ENCODE peak calls at places on chromosomes 16 and 17, in ten cellular contexts. K is GM23248, W is OCI-LY7, R is keratinocyte, U is mesendoderm, C is K562, H is PC-3, E is H9, Q is astrocyte, G is GM23338. P is an unnamed sample. For H3K79me2, the result is how much of the 10 kb centered on the place peaks cover.

GRCh38 chr16:15960124-15960971 is 10.9 kb downstream of the ABCC1 start:
- DNase-seq in U (peak), E (no peak), H (no peak), C (no peak), R (no peak), Q (no peak), W (no peak), K (no peak), G (peak), P (no peak)

GRCh38 chr16:50265260-50265659 is 1.1 kb upstream of the ADCY7 start:
- DNase-seq in H (peak), E (no peak), U (peak), K (peak), Q (no peak), G (no peak), C (peak), R (no peak), W (peak), P (peak)

GRCh38 chr17:15157051-15157450 is 108.1 kb downstream of the PMP22 start:
- DNase-seq in Q (no peak), C (no peak), U (peak), E (no peak), G (no peak), K (peak), W (no peak), R (no peak), H (no peak), P (no peak)

GRCh38 chr16:55842369-55843104 is 9.6 kb upstream of the CES1 start:
- DNase-seq in K (peak), E (no peak), W (peak), C (peak), U (peak), Q (peak), G (peak), R (no peak), H (peak), P (peak)

GRCh38 chr16:28491080-28491969 is 549 bp downstream of the CLN3 start:
- DNase-seq in C (peak), K (peak), U (peak), E (peak), H (peak), R (no peak), W (peak), Q (peak), G (peak), P (peak)

GRCh38 chr17:43006639-43007551 is at the start of gene IFI35:
- DNase-seq in H (peak), C (peak), E (peak), U (peak), K (peak), Q (peak), G (peak), W (peak), R (no peak), P (peak)

GRCh38 chr16:56600398-56600999 is 7.9 kb upstream of the MT2A start:
- DNase-seq in U (peak), C (peak), E (no peak), W (peak), K (peak), G (peak), R (no peak), H (peak), Q (no peak), P (peak)

GRCh38 chr17:76492250-76492988 is 8.8 kb downstream of the RHBDF2 start:
- DNase-seq in H (no peak), W (peak), G (no peak), U (no peak), C (no peak), R (no peak), Q (no peak), K (no peak), E (no peak), P (no peak)

GRCh38 chr17:2398655-2399571 is 1.9 kb downstream of the MNT start:
- DNase-seq in G (peak), K (peak), U (peak), W (peak), C (peak), Q (peak), R (no peak), H (peak), E (peak), P (peak)

GRCh38 chr17:7313028-7313889 is 1.9 kb downstream of the GPS2 start:
- DNase-seq in C (no peak), W (peak), K (peak), G (peak), U (peak), R (no peak), E (peak), Q (no peak), H (peak), P (no peak)

GRCh38 chr16:21159281-21159951 is 942 bp downstream of the LDAF1 start:
- DNase-seq in R (no peak), E (peak), U (peak), K (peak), G (peak), H (peak), Q (no peak), C (peak), W (peak), P (peak)

GRCh38 chr17:79071161-79071560 is 3.5 kb upstream of the ENGASE start:
- DNase-seq in R (no peak), G (no peak), K (no peak), H (no peak), C (no peak), E (no peak), Q (no peak), U (no peak), W (no peak), P (no peak)

GRCh38 chr17:46894024-46894423 is 28.9 kb upstream of the GOSR2 start:
- DNase-seq in K (no peak), Q (no peak), W (no peak), U (no peak), C (no peak), H (no peak), G (no peak), E (no peak), R (no peak), P (no peak)

DNA sequence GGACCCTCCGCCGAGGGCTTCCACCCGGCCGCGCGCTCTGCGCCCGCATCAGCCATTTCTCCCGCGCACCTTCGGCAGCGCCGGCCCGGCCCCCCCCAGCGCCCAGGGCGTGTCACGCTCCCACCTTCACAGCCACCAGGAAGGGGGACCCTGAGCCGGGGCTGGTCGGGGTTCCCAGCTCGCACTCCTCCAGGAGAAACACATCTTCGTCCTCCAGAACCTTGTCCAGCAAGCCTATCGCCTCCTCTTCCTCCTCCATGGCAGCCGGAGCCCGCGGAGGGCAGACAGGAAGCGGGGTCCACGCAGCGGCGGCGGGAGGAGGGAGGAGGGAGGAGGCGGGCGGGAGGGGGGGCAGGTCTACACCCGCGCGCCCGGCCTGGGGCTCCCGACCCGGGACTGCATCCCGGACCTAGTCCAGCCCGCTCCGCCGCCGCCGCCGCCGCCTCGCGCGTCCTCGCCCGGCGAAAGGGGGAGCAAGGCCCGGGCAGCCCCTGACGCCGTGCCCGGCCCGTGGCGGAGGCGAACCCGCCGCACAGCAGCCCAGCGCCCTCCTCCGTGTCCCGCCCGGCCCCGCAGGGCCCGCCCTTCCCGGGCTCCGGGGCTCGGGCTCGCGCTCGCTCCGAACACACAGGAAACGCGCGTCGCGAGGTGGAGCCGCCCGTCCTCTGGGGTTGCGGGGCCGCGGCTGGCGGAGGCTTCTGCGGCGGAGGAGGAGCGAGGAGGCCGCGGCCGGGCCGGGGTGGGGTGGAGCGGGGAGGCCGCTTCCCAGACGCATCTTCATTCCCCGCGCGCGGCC is 70.8 kb downstream of the ABR start:
- DNase-seq in G (peak), R (no peak), E (no peak), Q (peak), H (peak), C (no peak), U (peak), K (peak), W (peak), P (peak)
- H3K79me2 ChIP-seq in G (under half), R (under half), E (under half), Q (half or more), H (under half), C (under half), U (under half), K (under half), W (under half), P (under half)

GRCh38 chr17:72167593-72167992 is 46.8 kb downstream of the SOX9 start:
- DNase-seq in E (no peak), G (no peak), R (no peak), C (no peak), W (no peak), H (no peak), K (no peak), U (no peak), Q (no peak), P (no peak)
- H3K79me2 ChIP-seq in E (under half), G (under half), R (under half), C (under half), W (under half), H (under half), K (under half), U (under half), Q (under half), P (under half)

GRCh38 chr16:53323924-53324323 is 110.3 kb upstream of the RBL2 start:
- DNase-seq in U (no peak), K (no peak), G (no peak), C (no peak), E (no peak), Q (no peak), W (no peak), H (no peak), R (no peak), P (no peak)
- H3K79me2 ChIP-seq in U (under half), K (under half), G (under half), C (under half), E (under half), Q (under half), W (under half), H (under half), R (under half), P (under half)

DNA sequence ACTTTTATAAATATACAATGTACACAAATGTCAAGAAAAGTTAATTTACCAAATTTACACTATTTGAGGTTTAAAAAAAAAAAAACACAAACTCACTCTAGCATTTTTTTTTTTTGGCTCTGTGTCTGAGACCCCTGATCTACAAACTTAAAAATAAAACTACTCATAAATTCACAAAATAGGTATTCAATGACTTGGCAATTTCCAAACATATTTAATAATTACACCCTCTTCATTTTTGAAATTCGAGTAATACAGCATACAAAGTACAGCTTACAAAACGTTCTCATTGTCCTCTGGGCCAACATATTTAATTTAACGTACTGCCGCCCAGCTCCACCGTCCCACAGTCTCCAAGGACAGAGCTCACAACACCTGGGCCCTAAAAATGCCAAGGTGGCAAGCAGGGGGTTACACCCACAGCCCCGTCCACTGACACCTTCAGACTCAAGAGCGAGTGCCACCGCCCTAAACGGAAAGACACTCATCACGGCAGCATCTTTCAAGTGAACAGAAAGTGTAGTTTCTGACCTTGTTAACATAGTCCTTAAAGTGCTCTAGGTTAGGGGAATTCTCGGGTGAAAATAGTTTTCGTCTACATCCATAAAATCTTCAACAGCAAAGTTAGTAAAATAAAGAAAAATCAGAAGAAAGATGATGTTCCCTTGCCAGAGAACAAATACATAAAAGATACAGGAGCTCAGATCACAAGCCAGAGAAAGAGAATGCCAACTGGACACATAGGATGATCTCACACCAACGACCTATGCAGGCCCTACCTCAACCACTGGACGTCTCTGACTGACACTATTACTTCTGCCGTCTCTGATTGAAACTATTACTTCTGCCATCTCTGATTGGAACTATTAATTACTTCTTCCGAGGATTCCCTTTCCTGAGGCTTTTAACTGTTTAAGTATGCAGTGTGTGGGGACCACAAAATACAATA is 4.2 kb downstream of the ADCY9 start:
- DNase-seq in R (no peak), U (no peak), E (no peak), Q (no peak), H (peak), C (no peak), W (no peak), K (peak), G (no peak), P (no peak)
- H3K79me2 ChIP-seq in R (under half), U (under half), E (under half), Q (under half), H (under half), C (under half), W (under half), K (half or more), G (under half), P (half or more)

GRCh38 chr17:45221997-45222272 is 250 bp downstream of the FMNL1 start:
- DNase-seq in W (no peak), E (no peak), H (no peak), U (no peak), K (peak), R (no peak), G (no peak), Q (no peak), C (no peak), P (no peak)
- H3K79me2 ChIP-seq in W (under half), E (under half), H (under half), U (under half), K (under half), R (under half), G (under half), Q (under half), C (under half), P (under half)

GRCh38 chr16:80543162-80543561 is 2.4 kb downstream of the DYNLRB2 start:
- DNase-seq in C (no peak), E (no peak), Q (no peak), U (no peak), K (no peak), R (no peak), W (no peak), G (no peak), H (no peak), P (peak)
- H3K79me2 ChIP-seq in C (under half), E (under half), Q (under half), U (under half), K (under half), R (under half), W (under half), G (under half), H (under half), P (under half)

DNA sequence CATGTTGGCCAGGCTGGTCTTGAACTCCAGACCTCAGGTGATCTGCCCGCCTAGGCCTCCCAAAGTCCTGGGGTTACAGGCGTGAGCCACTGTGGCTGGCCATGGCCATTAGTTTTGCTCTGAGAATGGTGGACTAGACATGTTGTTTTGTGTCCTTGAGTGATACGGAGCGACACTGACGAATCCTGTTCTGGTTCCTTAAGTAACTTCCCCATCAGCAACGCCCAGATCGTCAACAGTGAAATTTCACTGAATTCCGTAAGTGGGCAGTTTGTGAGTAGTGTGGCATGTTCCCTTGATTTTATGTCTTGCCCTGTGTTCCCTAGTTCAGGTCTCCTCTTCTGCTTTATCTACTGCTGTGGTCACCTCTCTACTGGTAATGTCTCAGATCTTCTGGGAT is 67.4 kb downstream of the SNX29 start:
- DNase-seq in H (no peak), W (no peak), E (no peak), K (no peak), Q (no peak), U (no peak), G (no peak), C (no peak), R (no peak), P (no peak)
- H3K79me2 ChIP-seq in H (under half), W (under half), E (under half), K (under half), Q (under half), U (under half), G (under half), C (under half), R (under half), P (under half)

DNA sequence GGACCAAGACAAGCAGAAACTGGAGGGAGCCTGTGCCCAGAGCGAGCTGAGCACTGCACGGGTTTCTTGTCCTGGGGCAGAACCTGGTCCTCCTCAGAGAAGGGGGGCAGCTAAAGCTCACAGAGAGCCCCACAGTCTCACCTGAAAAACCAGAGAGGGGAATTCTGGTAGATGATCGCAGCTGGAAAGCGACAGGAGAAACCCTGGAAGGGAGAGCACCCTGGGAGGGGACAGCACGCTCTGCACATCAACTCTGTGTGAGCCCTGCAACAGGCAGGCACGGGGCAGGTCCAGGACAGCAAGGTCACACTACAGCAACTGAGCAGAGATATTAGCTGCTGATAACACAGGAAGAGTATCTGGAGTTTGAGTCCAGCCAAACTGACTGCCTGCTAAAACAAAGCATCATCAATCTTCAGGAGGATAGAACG is 18.2 kb downstream of the ZCCHC14 start:
- DNase-seq in G (no peak), Q (no peak), W (no peak), K (no peak), U (no peak), C (no peak), H (no peak), E (no peak), R (no peak), P (no peak)
- H3K79me2 ChIP-seq in G (half or more), Q (half or more), W (under half), K (half or more), U (under half), C (under half), H (half or more), E (under half), R (under half), P (half or more)

DNA sequence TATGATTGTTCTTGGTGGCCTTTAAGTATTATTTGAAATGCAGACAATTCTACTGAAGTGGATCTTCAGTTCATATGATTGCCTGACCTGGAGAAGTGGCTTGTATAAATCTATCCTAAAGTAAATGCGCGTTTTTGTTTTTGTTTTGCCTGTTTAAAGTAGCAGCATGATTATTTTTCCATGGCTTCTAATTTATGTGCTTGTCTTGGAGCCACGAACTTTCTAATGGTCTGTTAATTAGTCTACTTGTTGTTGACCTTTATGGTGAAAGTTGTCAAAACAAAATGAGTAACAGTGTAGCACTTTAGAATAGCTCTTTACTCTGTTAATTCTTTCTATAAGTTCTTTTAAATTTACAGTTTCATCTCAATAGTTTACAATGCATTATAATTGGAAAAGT is 1.7 kb downstream of the PRKAR1A start:
- DNase-seq in K (no peak), G (no peak), U (no peak), R (no peak), Q (no peak), C (no peak), W (no peak), E (no peak), H (no peak), P (no peak)
- H3K79me2 ChIP-seq in K (half or more), G (half or more), U (under half), R (half or more), Q (half or more), C (under half), W (half or more), E (under half), H (half or more), P (half or more)